ENCODE peak calls at places on chromosomes 13 and 19, in four cellular contexts. M is SK-N-DZ, C is fibroblast of gingiva, Z is prostate gland. G is an unnamed sample.

GRCh38 chr19:10861118-10861651 is 10.2 kb upstream of the CARM1 start:
- DNase-seq in M (no peak), C (no peak), Z (no peak), G (no peak)

GRCh38 chr13:44373601-44374347 is at the start of gene SERP2:
- DNase-seq in M (peak; percentile 80), C (no peak), Z (no peak), G (no peak)

GRCh38 chr13:73168226-73168992 is 109.6 kb downstream of the KLF5 start:
- DNase-seq in M (no peak), C (no peak), Z (no peak), G (no peak)

GRCh38 chr13:25300861-25301346 is 521 bp upstream of the NUP58 start:
- DNase-seq in M (no peak), C (no peak), Z (peak; percentile 10), G (no peak)

GRCh38 chr19:7602240-7602934 is 6.7 kb downstream of the CAMSAP3 start:
- DNase-seq in M (no peak), C (no peak), Z (no peak), G (no peak)

GRCh38 chr19:48606463-48607358 is at the start of gene SPACA4:
- DNase-seq in M (no peak), C (no peak), Z (no peak), G (no peak)

GRCh38 chr13:80562423-80562822 is 221.5 kb upstream of the SPRY2 start:
- DNase-seq in M (no peak), C (no peak), Z (no peak), G (no peak)

GRCh38 chr13:77038907-77039470 is 12.0 kb upstream of the FBXL3 start:
- DNase-seq in M (no peak), C (no peak), Z (no peak), G (no peak)